ENCODE peak calls at places on chromosome 13, in nine cellular contexts. Q, F, A, U, T, O, P, M and E are unnamed samples.

GRCh38 chr13:102993348-102993747 is 72.9 kb downstream of the SLC10A2 start:
- DNase-seq in Q (no peak), F (no peak), A (no peak), U (no peak), T (no peak), O (no peak), P (no peak), M (no peak), E (no peak)

GRCh38 chr13:82627183-82627582 is 1255.1 kb downstream of the SLITRK1 start:
- DNase-seq in Q (peak; percentile 98), F (no peak), A (no peak), U (no peak), T (no peak), O (peak; percentile 35), P (no peak), M (peak; percentile 76), E (no peak)

GRCh38 chr13:75533866-75534265 is 3.8 kb downstream of the COMMD6 start:
- DNase-seq in Q (no peak), F (no peak), A (no peak), U (no peak), T (no peak), O (no peak), P (no peak), M (no peak), E (no peak)

GRCh38 chr13:76754414-76754813 is 131.8 kb downstream of the KCTD12 start:
- DNase-seq in Q (no peak), F (no peak), A (peak; percentile 27), U (no peak), T (no peak), O (no peak), P (no peak), M (no peak), E (no peak)

GRCh38 chr13:113077953-113078894 is 27.4 kb upstream of the F7 start:
- DNase-seq in Q (no peak), F (no peak), A (peak; percentile 23), U (no peak), T (no peak), O (no peak), P (no peak), M (no peak), E (no peak)

GRCh38 chr13:51846756-51847155 is 1.8 kb upstream of the TMEM272 start:
- DNase-seq in Q (no peak), F (no peak), A (no peak), U (no peak), T (no peak), O (no peak), P (no peak), M (no peak), E (no peak)

GRCh38 chr13:36885901-36886300 is 34.1 kb downstream of the SMAD9 start:
- DNase-seq in Q (no peak), F (no peak), A (no peak), U (no peak), T (no peak), O (no peak), P (no peak), M (no peak), E (no peak)

GRCh38 chr13:73598021-73598712 is 536.0 kb downstream of the KLF12 start:
- DNase-seq in Q (no peak), F (no peak), A (no peak), U (no peak), T (no peak), O (no peak), P (no peak), M (peak; percentile 52), E (no peak)

GRCh38 chr13:86856996-86857395 is 814.2 kb upstream of the SLITRK5 start:
- DNase-seq in Q (no peak), F (no peak), A (no peak), U (no peak), T (no peak), O (no peak), P (no peak), M (no peak), E (no peak)

GRCh38 chr13:31331051-31331450 is 131.3 kb downstream of the B3GLCT start:
- DNase-seq in Q (no peak), F (no peak), A (no peak), U (no peak), T (no peak), O (no peak), P (no peak), M (no peak), E (no peak)

GRCh38 chr13:111637365-111637764 is 316.9 kb downstream of the TEX29 start:
- DNase-seq in Q (no peak), F (no peak), A (no peak), U (no peak), T (no peak), O (no peak), P (no peak), M (no peak), E (no peak)